ENCODE peak calls at places on chromosomes 6 and 20, in eight cellular contexts. One of them, this sample, is unnamed.

GRCh38 chr6:157335829-157336228 is 12.5 kb upstream of the TMEM242 start:
- DNase-seq in non-pigmented ciliary epithelial cell: no peak
- DNase-seq in left colon: no peak
- DNase-seq in HT-29: no peak
- DNase-seq in ovary: no peak
- DNase-seq in activated naive CD4-positive, alpha-beta T cell treated with Interleukin-2 at 50 U/mL for 16 hours: no peak
- DNase-seq in posterior cingulate gyrus: no peak
- DNase-seq in T1000: no peak
- DNase-seq in this sample: no peak

GRCh38 chr6:33885121-33886057 is 81.6 kb upstream of the MLN start:
- DNase-seq in non-pigmented ciliary epithelial cell: no peak
- DNase-seq in left colon: no peak
- DNase-seq in HT-29: peak
- DNase-seq in ovary: no peak
- DNase-seq in activated naive CD4-positive, alpha-beta T cell treated with Interleukin-2 at 50 U/mL for 16 hours: no peak
- DNase-seq in posterior cingulate gyrus: no peak
- DNase-seq in T1000: peak
- DNase-seq in this sample: no peak

GRCh38 chr20:62685781-62686555 is 22.7 kb upstream of the NTSR1 start:
- DNase-seq in non-pigmented ciliary epithelial cell: no peak
- DNase-seq in left colon: peak
- DNase-seq in HT-29: peak
- DNase-seq in ovary: no peak
- DNase-seq in activated naive CD4-positive, alpha-beta T cell treated with Interleukin-2 at 50 U/mL for 16 hours: no peak
- DNase-seq in posterior cingulate gyrus: no peak
- DNase-seq in T1000: no peak
- DNase-seq in this sample: peak

GRCh38 chr20:56829788-56830385 is 200.8 kb downstream of the TFAP2C start:
- DNase-seq in non-pigmented ciliary epithelial cell: no peak
- DNase-seq in left colon: no peak
- DNase-seq in HT-29: no peak
- DNase-seq in ovary: no peak
- DNase-seq in activated naive CD4-positive, alpha-beta T cell treated with Interleukin-2 at 50 U/mL for 16 hours: no peak
- DNase-seq in posterior cingulate gyrus: no peak
- DNase-seq in T1000: no peak
- DNase-seq in this sample: no peak

GRCh38 chr6:151078655-151079054 is 161.1 kb upstream of the AKAP12 start:
- DNase-seq in non-pigmented ciliary epithelial cell: no peak
- DNase-seq in left colon: no peak
- DNase-seq in HT-29: no peak
- DNase-seq in ovary: no peak
- DNase-seq in activated naive CD4-positive, alpha-beta T cell treated with Interleukin-2 at 50 U/mL for 16 hours: no peak
- DNase-seq in posterior cingulate gyrus: no peak
- DNase-seq in T1000: no peak
- DNase-seq in this sample: no peak

GRCh38 chr6:117613920-117614535 is 11.7 kb upstream of the GOPC start:
- DNase-seq in non-pigmented ciliary epithelial cell: no peak
- DNase-seq in left colon: no peak
- DNase-seq in HT-29: peak
- DNase-seq in ovary: no peak
- DNase-seq in activated naive CD4-positive, alpha-beta T cell treated with Interleukin-2 at 50 U/mL for 16 hours: no peak
- DNase-seq in posterior cingulate gyrus: no peak
- DNase-seq in T1000: no peak
- DNase-seq in this sample: no peak

GRCh38 chr6:34128045-34128444 is 17.8 kb downstream of the GRM4 start:
- DNase-seq in non-pigmented ciliary epithelial cell: no peak
- DNase-seq in left colon: no peak
- DNase-seq in HT-29: no peak
- DNase-seq in ovary: no peak
- DNase-seq in activated naive CD4-positive, alpha-beta T cell treated with Interleukin-2 at 50 U/mL for 16 hours: no peak
- DNase-seq in posterior cingulate gyrus: no peak
- DNase-seq in T1000: no peak
- DNase-seq in this sample: peak

GRCh38 chr6:6330407-6330806 is 9.9 kb upstream of the F13A1 start:
- DNase-seq in non-pigmented ciliary epithelial cell: no peak
- DNase-seq in left colon: no peak
- DNase-seq in HT-29: no peak
- DNase-seq in ovary: no peak
- DNase-seq in activated naive CD4-positive, alpha-beta T cell treated with Interleukin-2 at 50 U/mL for 16 hours: no peak
- DNase-seq in posterior cingulate gyrus: no peak
- DNase-seq in T1000: no peak
- DNase-seq in this sample: no peak

GRCh38 chr20:37624963-37625362 is 68.9 kb upstream of the CTNNBL1 start:
- DNase-seq in non-pigmented ciliary epithelial cell: no peak
- DNase-seq in left colon: no peak
- DNase-seq in HT-29: no peak
- DNase-seq in ovary: no peak
- DNase-seq in activated naive CD4-positive, alpha-beta T cell treated with Interleukin-2 at 50 U/mL for 16 hours: no peak
- DNase-seq in posterior cingulate gyrus: no peak
- DNase-seq in T1000: no peak
- DNase-seq in this sample: no peak

GRCh38 chr20:3412600-3413392 is 5.3 kb upstream of the DNAAF9 start:
- DNase-seq in non-pigmented ciliary epithelial cell: no peak
- DNase-seq in left colon: no peak
- DNase-seq in HT-29: no peak
- DNase-seq in ovary: no peak
- DNase-seq in activated naive CD4-positive, alpha-beta T cell treated with Interleukin-2 at 50 U/mL for 16 hours: no peak
- DNase-seq in posterior cingulate gyrus: no peak
- DNase-seq in T1000: no peak
- DNase-seq in this sample: no peak

GRCh38 chr6:133456934-133457333 is 215.8 kb downstream of the EYA4 start:
- DNase-seq in non-pigmented ciliary epithelial cell: no peak
- DNase-seq in left colon: no peak
- DNase-seq in HT-29: no peak
- DNase-seq in ovary: no peak
- DNase-seq in activated naive CD4-positive, alpha-beta T cell treated with Interleukin-2 at 50 U/mL for 16 hours: no peak
- DNase-seq in posterior cingulate gyrus: no peak
- DNase-seq in T1000: no peak
- DNase-seq in this sample: no peak

GRCh38 chr6:124881898-124882579 is 80.2 kb upstream of the RNF217 start:
- DNase-seq in non-pigmented ciliary epithelial cell: no peak
- DNase-seq in left colon: no peak
- DNase-seq in HT-29: no peak
- DNase-seq in ovary: no peak
- DNase-seq in activated naive CD4-positive, alpha-beta T cell treated with Interleukin-2 at 50 U/mL for 16 hours: no peak
- DNase-seq in posterior cingulate gyrus: no peak
- DNase-seq in T1000: no peak
- DNase-seq in this sample: no peak

GRCh38 chr6:135913785-135914184 is 62.3 kb downstream of the PDE7B start:
- DNase-seq in non-pigmented ciliary epithelial cell: no peak
- DNase-seq in left colon: no peak
- DNase-seq in HT-29: no peak
- DNase-seq in ovary: no peak
- DNase-seq in activated naive CD4-positive, alpha-beta T cell treated with Interleukin-2 at 50 U/mL for 16 hours: no peak
- DNase-seq in posterior cingulate gyrus: no peak
- DNase-seq in T1000: no peak
- DNase-seq in this sample: no peak